ENCODE peak calls at places on chromosomes 12 and 14, in nine cellular contexts. H is activated T-cell treated with anti-CD3 and anti-CD28 coated beads, Interleukin-2, amount 50 U/mL, for 24 hours; M is RWPE1; U is hepatocyte; C is T-helper 9 cell; S is endothelial cell; V is tibial artery; B is osteoblast; D is hypothalamus. F is an unnamed sample.

GRCh38 chr12:56154246-56154771 is 1.9 kb downstream of the MYL6B start:
- DNase-seq in H (no peak), M (no peak), U (no peak), C (no peak), S (no peak), V (no peak), B (no peak), D (no peak), F (peak)

GRCh38 chr12:121218588-121219352 is 8.8 kb downstream of the P2RX4 start:
- DNase-seq in H (no peak), M (no peak), U (no peak), C (no peak), S (no peak), V (no peak), B (peak), D (no peak), F (peak)

GRCh38 chr14:93012516-93013367 is 89.8 kb downstream of the CHGA start:
- DNase-seq in H (no peak), M (no peak), U (no peak), C (no peak), S (no peak), V (peak), B (peak), D (no peak), F (no peak)

GRCh38 chr12:130017571-130018449 is 114.0 kb upstream of the TMEM132D start:
- DNase-seq in H (no peak), M (peak), U (no peak), C (no peak), S (no peak), V (no peak), B (no peak), D (peak), F (peak)

GRCh38 chr12:66945189-66945817 is 266.4 kb upstream of the GRIP1 start:
- DNase-seq in H (no peak), M (no peak), U (no peak), C (no peak), S (no peak), V (no peak), B (no peak), D (no peak), F (no peak)

GRCh38 chr14:28609228-28609828 is 157.3 kb upstream of the FOXG1 start:
- DNase-seq in H (no peak), M (peak), U (peak), C (no peak), S (peak), V (no peak), B (no peak), D (peak), F (peak)

GRCh38 chr12:123076604-123077297 is 74.1 kb downstream of the PITPNM2 start:
- DNase-seq in H (peak), M (no peak), U (no peak), C (no peak), S (no peak), V (no peak), B (peak), D (no peak), F (no peak)

GRCh38 chr12:2215709-2216560 is 163.1 kb downstream of the CACNA1C start:
- DNase-seq in H (no peak), M (no peak), U (peak), C (no peak), S (no peak), V (no peak), B (peak), D (no peak), F (no peak)

GRCh38 chr14:20417250-20418186 is 4.2 kb upstream of the TEP1 start:
- DNase-seq in H (no peak), M (no peak), U (no peak), C (no peak), S (no peak), V (no peak), B (no peak), D (no peak), F (peak)

GRCh38 chr12:40152783-40153383 is 47.0 kb upstream of the SLC2A13 start:
- DNase-seq in H (peak), M (no peak), U (peak), C (peak), S (peak), V (peak), B (no peak), D (no peak), F (peak)

GRCh38 chr14:64997108-64997794 is 10.6 kb downstream of the FNTB start:
- DNase-seq in H (no peak), M (peak), U (no peak), C (no peak), S (no peak), V (no peak), B (no peak), D (no peak), F (no peak)

GRCh38 chr12:2973566-2973965 is 14.4 kb downstream of the TEAD4 start:
- DNase-seq in H (no peak), M (no peak), U (no peak), C (no peak), S (no peak), V (no peak), B (peak), D (no peak), F (no peak)

GRCh38 chr14:58100735-58101368 is 51.2 kb downstream of the ARMH4 start:
- DNase-seq in H (no peak), M (no peak), U (no peak), C (no peak), S (no peak), V (no peak), B (peak), D (no peak), F (no peak)

GRCh38 chr14:65361920-65362319 is 50.6 kb upstream of the FUT8 start:
- DNase-seq in H (no peak), M (no peak), U (no peak), C (no peak), S (no peak), V (peak), B (peak), D (peak), F (no peak)

GRCh38 chr14:73896521-73896920 is 9.9 kb downstream of the ZNF410 start:
- DNase-seq in H (no peak), M (no peak), U (no peak), C (no peak), S (no peak), V (no peak), B (no peak), D (no peak), F (no peak)

GRCh38 chr12:7171854-7172253 is 17.6 kb upstream of the PEX5 start:
- DNase-seq in H (no peak), M (no peak), U (no peak), C (no peak), S (no peak), V (no peak), B (no peak), D (no peak), F (no peak)

GRCh38 chr12:70045036-70045435 is 198.2 kb upstream of the CNOT2 start:
- DNase-seq in H (no peak), M (no peak), U (no peak), C (no peak), S (no peak), V (no peak), B (peak), D (no peak), F (no peak)

GRCh38 chr14:20421267-20421666 is 8.0 kb upstream of the TEP1 start:
- DNase-seq in H (no peak), M (no peak), U (no peak), C (no peak), S (no peak), V (no peak), B (no peak), D (no peak), F (no peak)

GRCh38 chr14:94682736-94683135 is 70.5 kb downstream of the SERPINA3 start:
- DNase-seq in H (no peak), M (no peak), U (no peak), C (no peak), S (no peak), V (no peak), B (no peak), D (no peak), F (no peak)

GRCh38 chr14:100078997-100079561 is 13.9 kb downstream of the EVL start:
- DNase-seq in H (peak), M (no peak), U (peak), C (peak), S (no peak), V (no peak), B (no peak), D (no peak), F (peak)

GRCh38 chr14:75339059-75339458 is 60.4 kb downstream of the FOS start:
- DNase-seq in H (no peak), M (no peak), U (no peak), C (no peak), S (no peak), V (no peak), B (no peak), D (no peak), F (no peak)

GRCh38 chr14:91744068-91744480 is 12.2 kb upstream of the CATSPERB start:
- DNase-seq in H (no peak), M (no peak), U (peak), C (no peak), S (no peak), V (no peak), B (no peak), D (no peak), F (peak)

GRCh38 chr14:73344304-73344703 is 107.0 kb downstream of the PAPLN start:
- DNase-seq in H (no peak), M (no peak), U (no peak), C (no peak), S (no peak), V (no peak), B (no peak), D (no peak), F (peak)

GRCh38 chr12:24661657-24662096 is 287.2 kb downstream of the BCAT1 start:
- DNase-seq in H (no peak), M (no peak), U (peak), C (no peak), S (no peak), V (peak), B (no peak), D (peak), F (no peak)